ENCODE peak calls at places on chromosome 1, in eight cellular contexts. D, L, B, S, Z, M, N and W are unnamed samples.

GRCh38 chr1:1431845-1432565 is 3.5 kb upstream of the VWA1 start:
- DNase-seq in D (no peak), L (no peak), B (peak), S (no peak), Z (no peak), M (no peak), N (no peak), W (no peak)

GRCh38 chr1:95207223-95207935 is 26.6 kb upstream of the RWDD3 start:
- DNase-seq in D (no peak), L (no peak), B (no peak), S (no peak), Z (no peak), M (no peak), N (no peak), W (no peak)

GRCh38 chr1:218171302-218171893 is 113.7 kb upstream of the RRP15 start:
- DNase-seq in D (no peak), L (peak), B (no peak), S (no peak), Z (peak), M (peak), N (peak), W (no peak)

GRCh38 chr1:66460776-66461175 is 73.2 kb upstream of the SGIP1 start:
- DNase-seq in D (no peak), L (no peak), B (no peak), S (no peak), Z (no peak), M (peak), N (no peak), W (no peak)

GRCh38 chr1:204011426-204011825 is 61.5 kb upstream of the SOX13 start:
- DNase-seq in D (no peak), L (no peak), B (no peak), S (no peak), Z (no peak), M (no peak), N (no peak), W (no peak)

GRCh38 chr1:114470681-114471080 is 40.3 kb downstream of the TRIM33 start:
- DNase-seq in D (no peak), L (no peak), B (no peak), S (no peak), Z (no peak), M (no peak), N (no peak), W (no peak)

GRCh38 chr1:79369091-79369490 is 362.6 kb upstream of the ADGRL4 start:
- DNase-seq in D (no peak), L (no peak), B (no peak), S (no peak), Z (no peak), M (no peak), N (no peak), W (no peak)

GRCh38 chr1:11052839-11053757 is 6.1 kb upstream of the MASP2 start:
- DNase-seq in D (no peak), L (peak), B (no peak), S (no peak), Z (no peak), M (no peak), N (no peak), W (no peak)

GRCh38 chr1:229815076-229815475 is 189.0 kb downstream of the URB2 start:
- DNase-seq in D (no peak), L (no peak), B (peak), S (no peak), Z (no peak), M (no peak), N (no peak), W (no peak)

GRCh38 chr1:9413877-9414213 is 121.2 kb downstream of the SPSB1 start:
- DNase-seq in D (no peak), L (no peak), B (no peak), S (no peak), Z (no peak), M (no peak), N (no peak), W (no peak)

GRCh38 chr1:23896491-23896890 is 16.7 kb downstream of the CNR2 start:
- DNase-seq in D (no peak), L (no peak), B (no peak), S (no peak), Z (no peak), M (no peak), N (no peak), W (no peak)

GRCh38 chr1:25061596-25061995 is 131.5 kb upstream of the RUNX3 start:
- DNase-seq in D (no peak), L (no peak), B (no peak), S (no peak), Z (no peak), M (no peak), N (no peak), W (no peak)

GRCh38 chr1:220708929-220709801 is 19.0 kb downstream of the C1orf115 start:
- DNase-seq in D (no peak), L (no peak), B (no peak), S (no peak), Z (no peak), M (no peak), N (no peak), W (no peak)

GRCh38 chr1:33162141-33162540 is 19.7 kb downstream of the TRIM62 start:
- DNase-seq in D (no peak), L (no peak), B (no peak), S (no peak), Z (no peak), M (no peak), N (no peak), W (no peak)

GRCh38 chr1:202076050-202076511 is 46.6 kb upstream of the GPR37L1 start:
- DNase-seq in D (no peak), L (no peak), B (no peak), S (no peak), Z (no peak), M (no peak), N (no peak), W (no peak)